ENCODE peak calls at places on chromosomes 4 and X, in nine cellular contexts. L is GM04504; B is stimulated activated CD8-positive, alpha-beta memory T cell treated with anti-CD3 and anti-CD28 coated beads, Interleukin-12 subunit alpha, Interleukin-12 subunit beta, amount 100 ng/mL, for 4 hours; Q is H9; T is GM12864; X is EH; C is RCC 7860; S is NCI-H1105 treated with DMSO at 0.1 percent for 48 hours; Y is esophagus squamous epithelium. H is an unnamed sample.

GRCh38 chr4:99219072-99219471 is at the start of gene ADH6:
- DNase-seq in L (no peak), B (no peak), Q (no peak), T (no peak), X (no peak), C (peak), S (no peak), Y (no peak), H (no peak)

GRCh38 chrX:18543738-18544137 is 118.3 kb downstream of the CDKL5 start:
- DNase-seq in L (no peak), B (no peak), Q (no peak), T (no peak), X (no peak), C (no peak), S (no peak), Y (no peak), H (no peak)

GRCh38 chrX:24732705-24733104 is 39.0 kb downstream of the POLA1 start:
- DNase-seq in L (no peak), B (no peak), Q (no peak), T (no peak), X (no peak), C (no peak), S (no peak), Y (no peak), H (no peak)

GRCh38 chr4:48337726-48338125 is 3.6 kb upstream of the SLAIN2 start:
- DNase-seq in L (no peak), B (no peak), Q (no peak), T (no peak), X (no peak), C (no peak), S (no peak), Y (no peak), H (no peak)

GRCh38 chr4:60913646-60914045 is 286.5 kb upstream of the ADGRL3 start:
- DNase-seq in L (no peak), B (no peak), Q (no peak), T (no peak), X (no peak), C (no peak), S (no peak), Y (no peak), H (no peak)

GRCh38 chr4:43357252-43357974 is 464.9 kb downstream of the GRXCR1 start:
- DNase-seq in L (no peak), B (no peak), Q (no peak), T (no peak), X (no peak), C (no peak), S (no peak), Y (no peak), H (no peak)

GRCh38 chrX:101659601-101660063 is at the start of gene ARMCX2:
- DNase-seq in L (peak), B (no peak), Q (peak), T (no peak), X (peak), C (no peak), S (peak), Y (no peak), H (peak)

GRCh38 chr4:166435449-166435848 is 562.4 kb downstream of the TLL1 start:
- DNase-seq in L (no peak), B (no peak), Q (no peak), T (no peak), X (peak), C (peak), S (no peak), Y (no peak), H (no peak)

GRCh38 chrX:97175147-97175546 is 291.4 kb downstream of the RPA4 start:
- DNase-seq in L (no peak), B (no peak), Q (no peak), T (no peak), X (no peak), C (no peak), S (no peak), Y (no peak), H (no peak)

GRCh38 chr4:168871686-168872085 is 138.4 kb downstream of the CBR4 start:
- DNase-seq in L (no peak), B (no peak), Q (no peak), T (no peak), X (peak), C (no peak), S (no peak), Y (no peak), H (no peak)

GRCh38 chr4:61400446-61400845 is 200.3 kb downstream of the ADGRL3 start:
- DNase-seq in L (no peak), B (no peak), Q (no peak), T (no peak), X (no peak), C (no peak), S (no peak), Y (no peak), H (no peak)

GRCh38 chr4:126396121-126396520 is 1081.4 kb downstream of the FAT4 start:
- DNase-seq in L (no peak), B (no peak), Q (no peak), T (no peak), X (no peak), C (no peak), S (no peak), Y (no peak), H (no peak)

GRCh38 chr4:14428125-14428524 is 574.2 kb upstream of the CPEB2 start:
- DNase-seq in L (no peak), B (no peak), Q (no peak), T (no peak), X (no peak), C (no peak), S (no peak), Y (no peak), H (no peak)

GRCh38 chr4:114653675-114654074 is 55.1 kb downstream of the UGT8 start:
- DNase-seq in L (no peak), B (no peak), Q (no peak), T (no peak), X (no peak), C (no peak), S (no peak), Y (no peak), H (no peak)

GRCh38 chr4:43277003-43277402 is 384.5 kb downstream of the GRXCR1 start:
- DNase-seq in L (peak), B (no peak), Q (no peak), T (no peak), X (no peak), C (no peak), S (no peak), Y (no peak), H (no peak)

GRCh38 chr4:148782284-148782683 is 340.1 kb upstream of the NR3C2 start:
- DNase-seq in L (no peak), B (no peak), Q (peak), T (no peak), X (no peak), C (no peak), S (no peak), Y (no peak), H (peak)

GRCh38 chrX:50704987-50705386 is 109.0 kb downstream of the SHROOM4 start:
- DNase-seq in L (no peak), B (no peak), Q (no peak), T (no peak), X (peak), C (peak), S (no peak), Y (no peak), H (no peak)

GRCh38 chr4:27010334-27010940 is 149.8 kb downstream of the STIM2 start:
- DNase-seq in L (no peak), B (peak), Q (no peak), T (peak), X (peak), C (peak), S (peak), Y (no peak), H (peak)